ENCODE peak calls at places on chromosomes 6 and 20, in five cellular contexts. L is neuronal stem cell, V is H9, W is mesenchymal stem cell, B is trophoblast cell. E is an unnamed sample.

GRCh38 chr6:21438237-21438985 is 155.1 kb upstream of the SOX4 start:
- DNase-seq in L (no peak), W (no peak), B (no peak), V (no peak), E (no peak)

GRCh38 chr6:7085911-7086310 is 21.9 kb upstream of the RREB1 start:
- DNase-seq in L (no peak), W (peak; percentile 37), V (no peak), B (no peak), E (no peak)

GRCh38 chr6:5996701-5997419 is 9.9 kb downstream of the NRN1 start:
- DNase-seq in V (peak; percentile 37), B (peak; percentile 47), L (no peak), W (no peak), E (no peak)

GRCh38 chr6:26322645-26323482 is 42.1 kb upstream of the BTN3A2 start:
- DNase-seq in W (peak; percentile 96), V (peak; percentile 57), B (peak; percentile 80), L (no peak), E (peak; percentile 81)

GRCh38 chr6:145887969-145888368 is 73.4 kb upstream of the FBXO30 start:
- DNase-seq in W (peak; percentile 29), B (no peak), V (no peak), L (no peak), E (no peak)

GRCh38 chr6:109715616-109716015 is 24.5 kb downstream of the FIG4 start:
- DNase-seq in V (no peak), W (no peak), B (no peak), L (no peak), E (no peak)

GRCh38 chr6:134683783-134684765 is 265.8 kb downstream of the ALDH8A1 start:
- DNase-seq in W (peak; percentile 67), B (no peak), L (no peak), V (no peak), E (no peak)

GRCh38 chr6:26743941-26744699 is 84.6 kb upstream of the ZNF322 start:
- DNase-seq in V (peak; percentile 39), B (no peak), L (no peak), W (no peak), E (no peak)

GRCh38 chr20:63085087-63085861 is 78.5 kb upstream of the BHLHE23 start:
- DNase-seq in B (no peak), V (peak; percentile 28), W (no peak), L (no peak), E (no peak)

GRCh38 chr6:80366721-80367120 is 260.2 kb downstream of the BCKDHB start:
- DNase-seq in L (no peak), V (no peak), W (peak; percentile 75), B (no peak), E (no peak)

GRCh38 chr6:151350442-151351145 is 40.8 kb downstream of the ZBTB2 start:
- DNase-seq in L (no peak), V (no peak), B (no peak), W (no peak), E (no peak)

GRCh38 chr6:170114956-170115855 is 175.7 kb downstream of the DLL1 start:
- DNase-seq in B (no peak), L (no peak), W (no peak), V (peak; percentile 22), E (peak; percentile 33)

GRCh38 chr6:140846518-140847277 is 1286.0 kb upstream of the GJE1 start:
- DNase-seq in B (no peak), L (no peak), W (no peak), V (no peak), E (no peak)

GRCh38 chr6:43476744-43477143 is 626 bp upstream of the TJAP1 start:
- DNase-seq in V (no peak), W (no peak), B (no peak), L (no peak), E (no peak)

GRCh38 chr20:62818592-62819493 is 2.0 kb downstream of the COL9A3 start:
- DNase-seq in B (no peak), V (no peak), W (no peak), L (no peak), E (no peak)

GRCh38 chr6:87914637-87915395 is 132.8 kb upstream of the SPACA1 start:
- DNase-seq in B (no peak), L (no peak), V (no peak), W (no peak), E (no peak)

GRCh38 chr6:170102582-170103481 is 188.0 kb downstream of the DLL1 start:
- DNase-seq in B (no peak), L (no peak), W (no peak), V (no peak), E (peak; percentile 36)

GRCh38 chr20:32067234-32067821 is 15.3 kb downstream of the HCK start:
- DNase-seq in B (peak; percentile 59), V (no peak), W (peak; percentile 84), L (no peak), E (no peak)

GRCh38 chr6:146785001-146785585 is 186.3 kb downstream of the ADGB start:
- DNase-seq in V (no peak), W (peak; percentile 59), L (peak; percentile 46), B (no peak), E (no peak)

GRCh38 chr6:156557269-156557885 is 219.8 kb upstream of the ARID1B start:
- DNase-seq in B (no peak), W (no peak), V (peak; percentile 71), L (no peak), E (no peak)

GRCh38 chr20:37670426-37670825 is 23.4 kb upstream of the CTNNBL1 start:
- DNase-seq in L (no peak), W (no peak), V (no peak), B (no peak), E (no peak)

GRCh38 chr6:22442826-22443225 is 126.5 kb upstream of the HDGFL1 start:
- DNase-seq in B (no peak), V (no peak), W (peak; percentile 17), L (no peak), E (no peak)
- H2BK12ac ChIP-seq in B (no peak overlapping the region), V (no peak overlapping the region), W (peak overlapping the region; percentile 27), L (no peak overlapping the region), E (no peak overlapping the region)

GRCh38 chr6:133355922-133356321 is 114.8 kb downstream of the EYA4 start:
- DNase-seq in V (no peak), W (no peak), L (no peak), B (no peak), E (no peak)

GRCh38 chr6:133352046-133352445 is 110.9 kb downstream of the EYA4 start:
- DNase-seq in W (no peak), B (no peak), V (no peak), L (no peak), E (no peak)

GRCh38 chr6:133348846-133349245 is 107.7 kb downstream of the EYA4 start:
- DNase-seq in B (no peak), W (no peak), V (no peak), L (no peak), E (no peak)

GRCh38 chr6:133350928-133351327 is 109.8 kb downstream of the EYA4 start:
- DNase-seq in B (no peak), L (no peak), V (no peak), W (no peak), E (no peak)

DNA sequence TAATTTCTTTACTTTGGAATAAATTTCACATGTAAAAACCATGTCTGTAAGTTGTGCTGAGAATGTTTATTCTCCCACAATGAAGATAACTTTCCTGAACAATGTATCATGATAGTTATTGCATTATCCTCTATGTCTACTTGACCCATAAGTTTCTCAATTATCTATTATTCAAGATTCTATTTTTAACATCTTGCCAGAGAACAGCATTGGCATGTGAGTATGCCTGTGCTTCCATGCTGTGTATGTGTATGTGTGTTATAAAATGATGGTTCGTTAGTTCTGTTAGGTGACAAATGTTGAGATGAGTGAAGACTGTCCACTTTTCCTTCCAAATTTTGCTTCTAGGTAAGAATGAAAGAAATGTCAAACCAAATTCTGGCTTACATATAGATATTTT is 111.9 kb downstream of the EYA4 start:
- DNase-seq in B (no peak), L (no peak), V (no peak), W (no peak), E (no peak)
- H2BK12ac ChIP-seq in B (no peak overlapping the region), L (no peak overlapping the region), V (no peak overlapping the region), W (no peak overlapping the region), E (no peak overlapping the region)

GRCh38 chr20:15138548-15139126 is 801.2 kb upstream of the FLRT3 start:
- DNase-seq in V (no peak), L (no peak), B (no peak), W (no peak), E (no peak)

GRCh38 chr20:15141880-15142279 is 804.5 kb upstream of the FLRT3 start:
- DNase-seq in L (no peak), V (no peak), B (no peak), W (no peak), E (no peak)

GRCh38 chr20:15144911-15145310 is 807.5 kb upstream of the FLRT3 start:
- DNase-seq in V (no peak), B (no peak), W (no peak), L (no peak), E (no peak)

GRCh38 chr20:15143478-15143877 is 806.1 kb upstream of the FLRT3 start:
- DNase-seq in B (no peak), V (no peak), W (no peak), L (no peak), E (no peak)

DNA sequence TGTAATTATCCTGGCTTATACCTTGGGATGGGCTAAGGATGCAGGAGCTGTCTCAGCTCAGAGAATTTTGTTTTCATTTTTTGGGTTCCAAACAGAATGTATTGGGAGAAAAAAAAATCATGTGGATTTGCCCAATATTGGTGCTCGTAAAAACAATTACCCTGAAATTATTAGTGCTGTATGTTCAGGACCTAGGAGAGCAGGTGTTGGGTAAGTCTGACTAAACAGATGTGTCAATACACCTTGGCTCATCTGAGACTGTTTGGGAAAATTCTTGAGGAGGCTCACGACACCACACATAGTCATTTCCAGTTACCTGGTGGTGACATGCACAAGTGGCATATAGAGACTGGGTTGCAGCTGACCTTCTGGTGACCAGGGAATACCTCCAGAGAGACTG is 802.1 kb upstream of the FLRT3 start:
- DNase-seq in V (no peak), B (no peak), L (no peak), W (no peak), E (no peak)
- H2BK12ac ChIP-seq in V (no peak overlapping the region), B (no peak overlapping the region), L (no peak overlapping the region), W (no peak overlapping the region), E (no peak overlapping the region)

GRCh38 chr20:24681634-24682495 is 212.4 kb downstream of the SYNDIG1 start:
- DNase-seq in L (no peak), B (no peak), V (no peak), W (no peak), E (no peak)

GRCh38 chr20:24684954-24685691 is 215.7 kb downstream of the SYNDIG1 start:
- DNase-seq in B (no peak), V (peak; percentile 54), W (no peak), L (no peak), E (peak; percentile 10)

GRCh38 chr20:24684421-24684871 is 215.0 kb downstream of the SYNDIG1 start:
- DNase-seq in B (no peak), L (no peak), W (no peak), V (no peak), E (no peak)

GRCh38 chr20:24683676-24684075 is 214.2 kb downstream of the SYNDIG1 start:
- DNase-seq in B (no peak), L (no peak), W (no peak), V (no peak), E (no peak)

DNA sequence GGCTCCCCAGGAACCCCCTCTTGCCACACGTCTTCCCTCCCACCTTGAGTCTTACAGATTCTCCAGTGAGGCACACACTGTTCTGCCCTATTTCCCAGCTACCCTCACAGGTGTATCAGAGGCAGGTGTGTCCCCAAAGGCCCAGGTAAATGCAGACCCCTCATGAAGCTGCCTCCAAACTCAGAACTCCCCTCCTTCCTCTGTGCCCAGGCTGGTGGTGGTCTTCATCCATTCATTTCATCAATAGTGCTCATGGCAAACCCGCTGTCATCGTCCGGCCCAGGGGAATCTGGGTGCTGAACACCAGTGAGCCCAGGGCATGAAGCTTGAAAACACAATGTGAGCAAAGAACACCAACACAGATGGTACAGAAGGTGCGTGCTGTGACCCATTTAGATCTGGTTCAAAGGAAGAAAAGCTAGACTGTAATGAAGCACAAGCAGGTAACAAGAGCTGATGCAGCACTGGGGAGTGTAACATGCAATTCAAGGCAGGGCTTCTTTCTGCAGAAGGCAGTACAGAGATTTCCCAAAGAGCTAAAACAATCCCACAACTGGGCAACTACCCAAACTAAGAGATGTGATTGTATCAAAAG is 213.2 kb downstream of the SYNDIG1 start:
- DNase-seq in V (no peak), L (no peak), B (no peak), W (no peak), E (no peak)
- H2BK12ac ChIP-seq in V (no peak overlapping the region), L (no peak overlapping the region), B (no peak overlapping the region), W (no peak overlapping the region), E (no peak overlapping the region)